ENCODE peak calls at places on chromosomes 13 and 19, in six cellular contexts. I is psoas muscle, H is activated B cell treated with CpG ODN at 0.5 μM for 24 hours, T is NCI-H345, Q is activated gamma-delta T cell treated with Interleukin-2 at 50 U/mL for 16 hours, F is GOT3. A is an unnamed sample.

GRCh38 chr13:53250272-53250875 is 221.8 kb downstream of the OLFM4 start:
- DNase-seq in I (no peak), H (no peak), T (peak), Q (no peak), F (no peak), A (no peak)

GRCh38 chr19:4597278-4597974 is 37.9 kb upstream of the SEMA6B start:
- DNase-seq in I (no peak), H (no peak), T (peak), Q (no peak), F (no peak), A (no peak)

GRCh38 chr13:28558126-28558525 is 63.2 kb upstream of the FLT1 start:
- DNase-seq in I (no peak), H (no peak), T (no peak), Q (no peak), F (no peak), A (no peak)

GRCh38 chr13:80695841-80696240 is 354.9 kb upstream of the SPRY2 start:
- DNase-seq in I (no peak), H (no peak), T (no peak), Q (no peak), F (no peak), A (no peak)

GRCh38 chr13:75173457-75174356 is 308.3 kb downstream of the TBC1D4 start:
- DNase-seq in I (no peak), H (no peak), T (peak), Q (no peak), F (no peak), A (no peak)

GRCh38 chr19:14081797-14082674 is 3.5 kb downstream of the C19orf67 start:
- DNase-seq in I (peak), H (no peak), T (peak), Q (peak), F (no peak), A (peak)

GRCh38 chr19:49877879-49878743 is 609 bp downstream of the TBC1D17 start:
- DNase-seq in I (peak), H (no peak), T (peak), Q (peak), F (peak), A (peak)

GRCh38 chr13:75486654-75487053 is 4.7 kb upstream of the TBC1D4 start:
- DNase-seq in I (no peak), H (no peak), T (no peak), Q (no peak), F (no peak), A (no peak)

GRCh38 chr19:19064811-19065745 is 1.3 kb downstream of the SLC25A42 start:
- DNase-seq in I (no peak), H (peak), T (no peak), Q (no peak), F (no peak), A (no peak)

GRCh38 chr19:54341295-54341694 is 2.3 kb upstream of the LILRA4 start:
- DNase-seq in I (no peak), H (no peak), T (no peak), Q (no peak), F (no peak), A (no peak)

GRCh38 chr13:60370343-60370742 is 26.7 kb upstream of the TDRD3 start:
- DNase-seq in I (no peak), H (no peak), T (no peak), Q (no peak), F (no peak), A (no peak)

GRCh38 chr19:53965091-53965490 is 2.4 kb downstream of the CACNG8 start:
- DNase-seq in I (no peak), H (no peak), T (no peak), Q (no peak), F (no peak), A (no peak)

GRCh38 chr13:79432992-79433391 is 26.9 kb upstream of the RBM26 start:
- DNase-seq in I (no peak), H (no peak), T (no peak), Q (no peak), F (no peak), A (no peak)

GRCh38 chr19:4866595-4867424 is 657 bp downstream of the PLIN3 start:
- DNase-seq in I (peak), H (peak), T (no peak), Q (peak), F (peak), A (peak)

GRCh38 chr19:1663854-1664253 is 11.4 kb upstream of the TCF3 start:
- DNase-seq in I (no peak), H (no peak), T (no peak), Q (no peak), F (no peak), A (no peak)

GRCh38 chr13:110339975-110340550 is 33.0 kb downstream of the COL4A2 start:
- DNase-seq in I (no peak), H (no peak), T (no peak), Q (no peak), F (no peak), A (no peak)

GRCh38 chr13:44240611-44241010 is 133.0 kb upstream of the SERP2 start:
- DNase-seq in I (no peak), H (no peak), T (no peak), Q (no peak), F (no peak), A (no peak)

GRCh38 chr19:3760871-3761361 is 576 bp downstream of the APBA3 start:
- DNase-seq in I (no peak), H (no peak), T (no peak), Q (no peak), F (no peak), A (no peak)

GRCh38 chr19:812049-812816 is 9.5 kb downstream of the PLPPR3 start:
- DNase-seq in I (no peak), H (no peak), T (no peak), Q (no peak), F (no peak), A (no peak)

GRCh38 chr19:2575734-2576481 is 100.0 kb downstream of the GADD45B start:
- DNase-seq in I (peak), H (no peak), T (peak), Q (no peak), F (peak), A (no peak)